ENCODE peak calls at places on chromosomes 7 and 10, in four cellular contexts. S, W, M and A are unnamed samples.
A peak's percentile ranks its signal among the peaks of the same experiment; 100 is the strongest.

GRCh38 chr7:36677769-36678435 is 46.4 kb downstream of the AOAH start:
- DNase-seq in W (no peak), M (no peak), S (no peak), A (no peak)

GRCh38 chr7:105788356-105788755 is 88.0 kb downstream of the ATXN7L1 start:
- DNase-seq in S (no peak), W (no peak), M (no peak), A (no peak)

GRCh38 chr7:155862088-155862487 is 49.8 kb upstream of the SHH start:
- DNase-seq in S (peak; percentile 52), W (no peak), M (no peak), A (no peak)

GRCh38 chr7:131509087-131509486 is 47.3 kb downstream of the PODXL start:
- DNase-seq in M (no peak), S (no peak), W (no peak), A (no peak)

GRCh38 chr10:62814901-62815372 is 1.2 kb downstream of the EGR2 start:
- DNase-seq in W (no peak), M (peak; percentile 67), S (no peak), A (no peak)

GRCh38 chr7:127336458-127336857 is 56.0 kb downstream of the ZNF800 start:
- DNase-seq in W (no peak), M (no peak), S (no peak), A (no peak)

GRCh38 chr7:1979591-1980560 is 252.9 kb downstream of the MAD1L1 start:
- DNase-seq in S (no peak), W (peak; percentile 34), M (no peak), A (no peak)

GRCh38 chr7:120996333-120996982 is 7.9 kb downstream of the CPED1 start:
- DNase-seq in M (no peak), W (peak; percentile 64), S (no peak), A (no peak)

GRCh38 chr10:70596860-70597809 is 5.4 kb downstream of the PRF1 start:
- DNase-seq in W (peak; percentile 46), S (no peak), M (peak; percentile 29), A (peak; percentile 19)

DNA sequence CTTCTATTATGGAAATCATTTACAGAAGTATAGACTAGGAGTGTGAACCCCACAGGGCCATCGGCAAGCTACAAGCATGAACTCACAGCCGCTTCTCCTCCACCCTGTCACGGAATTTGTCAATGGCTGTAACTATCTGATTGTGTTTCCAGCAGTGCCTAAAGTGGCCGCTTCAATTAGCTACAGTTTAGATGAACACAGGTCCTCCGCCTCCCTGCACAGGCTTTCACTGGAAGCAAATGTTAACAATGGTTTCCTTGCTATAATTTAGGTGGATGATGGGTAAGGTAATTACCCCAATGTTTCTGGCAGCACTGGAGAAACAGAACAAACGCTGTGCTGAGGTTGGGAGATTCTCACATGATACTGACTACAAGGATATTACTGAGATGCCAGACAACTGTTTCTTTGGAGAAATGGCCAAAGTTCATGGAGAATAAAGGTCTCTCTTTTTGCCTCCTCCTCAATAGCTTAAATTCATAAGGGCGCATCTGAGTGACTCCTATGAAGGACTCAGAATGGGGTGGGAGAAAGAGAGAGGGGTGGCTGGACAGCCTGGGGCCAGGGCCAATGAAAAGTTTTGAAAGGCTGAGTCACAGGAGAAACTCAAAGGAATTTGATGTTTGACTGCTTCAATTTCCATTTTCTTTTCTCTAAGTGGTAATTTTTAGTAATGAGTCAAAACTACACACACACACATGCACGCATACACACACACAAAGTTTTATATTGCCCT is 78.9 kb downstream of the SVIL start:
- DNase-seq in W (no peak), M (no peak), S (no peak), A (no peak)
- TF ChIP-seq RAD21 in W (no peak), M (no peak), S (no peak), A (no peak)

GRCh38 chr7:77746824-77747165 is 50.5 kb downstream of the RSBN1L start:
- DNase-seq in W (no peak), S (no peak), M (no peak), A (no peak)

GRCh38 chr7:77746164-77746823 is 50.0 kb downstream of the RSBN1L start:
- DNase-seq in S (no peak), W (no peak), M (no peak), A (no peak)

GRCh38 chr7:77747178-77747577 is 50.9 kb downstream of the RSBN1L start:
- DNase-seq in S (no peak), W (no peak), M (no peak), A (peak; percentile 39)

GRCh38 chr7:77745746-77746145 is 49.5 kb downstream of the RSBN1L start:
- DNase-seq in S (no peak), M (no peak), W (no peak), A (no peak)

DNA sequence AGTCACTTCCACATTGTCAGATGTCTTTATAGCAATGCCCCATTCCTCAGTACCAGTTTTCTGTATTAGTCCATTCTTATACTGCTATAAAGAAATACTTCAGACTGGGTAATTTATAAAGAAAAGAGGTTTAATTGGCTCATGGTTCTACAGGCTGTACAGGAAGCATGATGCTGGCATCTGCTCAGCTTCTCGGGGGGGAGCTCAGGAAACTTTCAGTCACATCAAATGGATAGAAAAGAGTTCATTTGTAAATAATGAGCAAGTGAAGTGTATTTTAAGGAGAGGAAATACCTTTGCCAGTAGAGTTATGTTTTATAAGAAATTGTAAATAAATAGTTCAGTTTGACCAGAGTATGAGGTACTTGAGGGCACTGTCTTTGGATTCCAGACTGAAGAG is 50.5 kb downstream of the TMEM60 start:
- DNase-seq in M (no peak), W (no peak), S (no peak), A (no peak)
- TF ChIP-seq PHF8 in M (no peak), W (no peak), S (no peak), A (no peak)

DNA sequence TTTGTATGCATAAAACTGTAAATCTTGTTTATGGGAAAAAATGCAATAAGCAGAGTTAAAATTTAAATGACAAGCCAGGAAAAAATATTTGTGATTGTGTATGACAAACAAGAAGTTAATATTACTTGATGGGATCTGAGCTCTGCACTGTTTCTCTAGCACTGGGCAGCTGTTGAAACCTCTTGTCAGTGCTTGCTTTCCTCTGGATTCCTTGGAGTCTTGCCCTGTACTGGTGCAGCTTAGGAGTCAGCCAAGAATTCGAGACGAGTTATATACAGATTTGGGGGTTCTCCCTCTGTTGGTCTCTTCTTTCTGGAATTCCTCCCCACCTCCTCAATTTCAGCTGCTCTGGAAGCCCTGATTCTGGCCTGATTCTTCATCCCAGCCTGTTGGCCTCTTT is 24.3 kb upstream of the OPN4 start:
- DNase-seq in M (no peak), W (no peak), S (no peak), A (no peak)
- H3K27ac ChIP-seq in M (no peak overlapping the region), W (no peak overlapping the region), S (no peak overlapping the region), A (no peak overlapping the region)

GRCh38 chr10:132111871-132112341 is 46.2 kb downstream of the JAKMIP3 start:
- DNase-seq in M (peak; percentile 27), S (no peak), W (no peak), A (no peak)
- TF ChIP-seq RAD21 in M (no peak), S (no peak), W (no peak), A (no peak)

DNA sequence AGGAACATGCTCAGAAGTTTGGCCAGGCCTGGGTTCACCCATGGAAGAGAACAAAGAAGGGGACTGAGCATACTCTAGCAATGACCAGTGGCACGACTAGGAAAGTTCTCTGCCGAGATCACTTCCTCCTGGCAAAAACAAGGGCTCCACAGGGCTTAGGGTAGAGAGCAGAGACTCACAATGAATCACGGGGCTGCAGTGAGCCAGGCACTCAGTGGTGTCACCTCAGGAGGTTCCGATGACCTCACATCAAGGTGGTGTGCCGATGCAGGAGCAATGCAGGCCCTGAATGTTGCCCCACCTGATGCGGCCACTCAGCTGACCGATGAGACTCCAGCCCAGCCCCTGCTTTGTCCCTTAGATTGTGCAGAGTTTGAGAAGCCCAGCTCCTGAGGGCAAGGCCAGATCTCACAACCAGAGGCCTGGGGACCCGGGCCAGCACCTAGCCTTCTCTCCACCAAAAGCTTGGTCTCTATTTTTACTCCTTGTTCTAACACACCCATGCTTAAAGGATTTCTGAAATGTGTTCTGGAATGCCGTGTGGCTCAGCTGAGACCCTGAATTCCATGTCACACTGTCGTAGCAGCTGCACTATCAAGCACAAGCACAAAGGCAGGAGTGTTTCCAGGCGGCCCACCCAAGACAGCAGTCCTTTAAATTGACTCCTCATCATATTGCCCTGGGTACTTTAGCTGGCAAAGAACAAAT is 60.9 kb downstream of the COBL start:
- DNase-seq in M (no peak), W (no peak), S (no peak), A (no peak)
- TF ChIP-seq PHF8 in M (no peak), W (no peak), S (no peak), A (no peak)